ENCODE peak calls at places on chromosome 12, in four cellular contexts. P, W, C and I are unnamed samples.

GRCh38 chr12:93244514-93245077 is 133.1 kb upstream of the NUDT4 start:
- DNase-seq in P (no peak), W (peak; percentile 48), C (no peak), I (no peak)

GRCh38 chr12:18700254-18700653 is 37.6 kb downstream of the PLCZ1 start:
- DNase-seq in P (no peak), W (no peak), C (no peak), I (no peak)

GRCh38 chr12:10227648-10228047 is 15.0 kb downstream of the GABARAPL1 start:
- DNase-seq in P (no peak), W (no peak), C (no peak), I (no peak)

GRCh38 chr12:52821071-52821730 is 7.3 kb upstream of the KRT4 start:
- DNase-seq in P (no peak), W (no peak), C (no peak), I (no peak)

GRCh38 chr12:124829008-124829707 is 34.5 kb downstream of the SCARB1 start:
- DNase-seq in P (peak; percentile 52), W (no peak), C (no peak), I (no peak)

GRCh38 chr12:121494093-121494787 is 86.6 kb downstream of the KDM2B start:
- DNase-seq in P (peak; percentile 79), W (no peak), C (no peak), I (no peak)

GRCh38 chr12:24743891-24744793 is 204.8 kb downstream of the BCAT1 start:
- DNase-seq in P (peak; percentile 17), W (no peak), C (no peak), I (no peak)

GRCh38 chr12:112938751-112939150 is 477 bp downstream of the OAS3 start:
- DNase-seq in P (no peak), W (no peak), C (no peak), I (no peak)

GRCh38 chr12:103620395-103620794 is 33.3 kb downstream of the STAB2 start:
- DNase-seq in P (no peak), W (no peak), C (no peak), I (no peak)

GRCh38 chr12:58368001-58368400 is 426.6 kb downstream of the ATP23 start:
- DNase-seq in P (no peak), W (no peak), C (no peak), I (no peak)

GRCh38 chr12:53096089-53096741 is 1.3 kb upstream of the IGFBP6 start:
- DNase-seq in P (no peak), W (no peak), C (no peak), I (no peak)

GRCh38 chr12:77940011-77940423 is 109.3 kb downstream of the NAV3 start:
- DNase-seq in P (no peak), W (no peak), C (no peak), I (no peak)

GRCh38 chr12:19058235-19059021 is 71.1 kb upstream of the PLEKHA5 start:
- DNase-seq in P (no peak), W (no peak), C (no peak), I (no peak)

GRCh38 chr12:130879781-130880389 is 8.0 kb downstream of the RAN start:
- DNase-seq in P (no peak), W (no peak), C (no peak), I (no peak)

GRCh38 chr12:25792031-25792430 is 166.5 kb upstream of the RASSF8 start:
- DNase-seq in P (no peak), W (no peak), C (no peak), I (no peak)

GRCh38 chr12:112714166-112714565 is 77.4 kb upstream of the RPH3A start:
- DNase-seq in P (no peak), W (no peak), C (no peak), I (no peak)

GRCh38 chr12:5989621-5990020 is 44.6 kb upstream of the ANO2 start:
- DNase-seq in P (no peak), W (no peak), C (no peak), I (no peak)

GRCh38 chr12:23217158-23217557 is 592.2 kb downstream of the ETNK1 start:
- DNase-seq in P (no peak), W (no peak), C (no peak), I (no peak)

GRCh38 chr12:62957233-62957953 is 22.4 kb upstream of the PPM1H start:
- DNase-seq in P (no peak), W (no peak), C (no peak), I (no peak)

GRCh38 chr12:57611810-57612710 is 825 bp downstream of the ARHGEF25 start:
- DNase-seq in P (no peak), W (no peak), C (no peak), I (no peak)

GRCh38 chr12:41254004-41254403 is 65.9 kb downstream of the PDZRN4 start:
- DNase-seq in P (no peak), W (no peak), C (no peak), I (no peak)

GRCh38 chr12:41254546-41254945 is 66.4 kb downstream of the PDZRN4 start:
- DNase-seq in P (no peak), W (no peak), C (no peak), I (no peak)

DNA sequence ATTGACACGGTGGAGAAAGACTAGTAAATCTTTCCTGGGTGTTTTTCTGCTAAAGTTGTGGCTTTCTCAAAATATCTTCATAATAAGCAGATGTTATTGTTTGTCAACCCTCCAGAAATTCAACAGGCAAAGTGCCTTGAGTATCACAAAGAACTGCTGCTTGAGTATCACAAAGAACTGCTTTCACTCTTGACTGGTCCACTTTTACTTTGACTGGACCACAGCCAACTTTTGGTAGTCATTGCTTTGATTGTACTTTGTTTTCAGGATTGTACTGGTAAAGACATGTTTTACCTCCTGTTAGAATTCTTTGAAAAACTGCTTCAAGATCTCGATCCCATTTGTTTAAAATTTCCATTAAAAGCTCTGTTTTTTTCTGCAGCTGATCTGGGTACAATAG is 62.6 kb downstream of the PDZRN4 start:
- DNase-seq in P (no peak), W (no peak), C (no peak), I (no peak)
- TF ChIP-seq SPI1 in P (no peak), W (no peak), C (no peak), I (no peak)

DNA sequence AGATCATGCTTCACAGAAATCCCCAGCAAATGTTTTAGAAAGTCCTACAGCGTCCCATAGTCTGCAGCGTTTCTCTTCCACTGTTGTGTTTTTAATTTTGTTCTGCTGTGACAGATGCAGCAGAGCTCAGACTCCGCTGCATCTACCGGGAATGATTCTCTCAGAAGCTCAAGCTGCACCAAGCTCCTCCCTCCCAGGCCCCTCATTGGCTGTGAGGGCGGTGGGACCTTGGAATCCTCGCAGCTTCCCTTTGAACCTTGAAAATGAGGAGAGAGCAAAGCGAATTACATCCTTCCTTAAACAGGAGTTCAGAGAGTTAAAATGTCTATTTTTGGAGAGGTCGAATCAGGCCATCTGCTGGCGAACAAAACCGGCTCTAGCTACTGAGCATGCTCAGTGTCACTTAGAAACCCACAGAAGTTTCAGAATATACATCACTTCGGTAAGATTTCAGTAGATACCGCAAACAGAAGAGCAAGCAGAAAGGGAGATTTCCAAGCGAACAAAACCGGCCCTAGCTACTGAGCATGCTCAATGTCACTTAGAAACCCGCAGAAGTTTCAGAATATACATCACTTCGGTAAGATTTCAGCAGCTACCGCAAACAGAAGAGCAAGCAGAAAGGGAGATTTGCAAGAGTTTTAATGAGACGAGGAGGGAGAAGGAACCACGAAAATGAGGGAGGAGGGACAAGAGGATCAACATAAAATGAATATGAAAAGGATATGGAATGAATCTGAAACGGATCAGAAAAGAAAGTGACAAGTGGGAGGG is at the start of gene ABCD2:
- DNase-seq in P (peak; percentile 33), W (peak; percentile 97), C (peak; percentile 55), I (peak; percentile 19)
- TF ChIP-seq SPI1 in P (no peak), W (no peak), C (no peak), I (no peak)

DNA sequence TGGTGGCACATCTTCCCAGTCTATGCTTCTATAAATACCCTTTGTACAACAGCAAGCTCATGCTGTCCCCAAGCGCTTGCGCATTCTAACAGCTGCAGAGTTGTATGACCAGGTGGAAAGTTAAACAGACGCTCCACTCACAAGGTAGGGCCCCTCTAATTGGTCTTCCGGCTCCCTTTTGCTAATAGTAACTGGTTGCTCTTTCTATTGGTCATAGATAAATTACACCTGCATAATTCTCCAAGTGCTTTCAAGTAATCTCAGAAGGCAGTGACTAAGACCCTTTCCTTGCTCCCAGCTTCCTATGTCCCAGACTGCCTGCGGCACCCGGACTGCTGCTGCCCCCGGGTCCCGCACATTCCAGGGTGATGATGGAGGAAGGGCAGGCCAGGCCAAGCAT is 6.1 kb upstream of the TSPAN9 start:
- DNase-seq in P (no peak), W (no peak), C (no peak), I (no peak)
- TF ChIP-seq SPI1 in P (no peak), W (no peak), C (no peak), I (no peak)

GRCh38 chr12:12562016-12562483 is 613 bp downstream of the DUSP16 start:
- DNase-seq in P (peak; percentile 55), W (no peak), C (no peak), I (no peak)
- TF ChIP-seq SPI1 in P (no peak), W (no peak), C (no peak), I (no peak)

GRCh38 chr12:116406529-116406928 is 129.0 kb upstream of the MED13L start:
- DNase-seq in P (no peak), W (no peak), C (peak; percentile 88), I (no peak)
- TF ChIP-seq SPI1 in P (no peak), W (no peak), C (no peak), I (no peak)

GRCh38 chr12:105775351-105775750 is 363.4 kb downstream of the NUAK1 start:
- DNase-seq in P (no peak), W (no peak), C (no peak), I (no peak)
- TF ChIP-seq SPI1 in P (no peak), W (no peak), C (no peak), I (no peak)